ENCODE peak calls at places on chromosomes 3 and 15, in ten cellular contexts. H is naive thymus-derived CD8-positive, alpha-beta T cell; B is stimulated activated CD4-positive, alpha-beta T cell treated with anti-CD3 and anti-CD28 coated beads, Interleukin-12 subunit alpha, Interleukin-12 subunit beta, amount 100 ng/mL, for 24 hours; S is astrocyte of the spinal cord; E is uterus; G is right lobe of liver; N is CD4-positive, alpha-beta T cell; K is progenitor cell of endocrine pancreas; V is GM23248; I is activated B cell treated with CpG ODN at 0.5 μM for 24 hours. C is an unnamed sample.

GRCh38 chr15:42130246-42130986 is 26.0 kb downstream of the PLA2G4F start:
- DNase-seq in N (no peak), K (no peak), V (no peak), B (no peak), G (no peak), H (no peak), I (no peak), E (no peak), S (no peak), C (no peak)

GRCh38 chr15:68379759-68380290 is 52.1 kb downstream of the ITGA11 start:
- DNase-seq in G (no peak), K (no peak), S (peak; percentile 67), H (no peak), B (no peak), E (peak; percentile 7), N (no peak), I (no peak), V (no peak), C (peak; percentile 77)

GRCh38 chr3:170107926-170108325 is 70.1 kb downstream of the GPR160 start:
- DNase-seq in S (no peak), B (no peak), V (peak; percentile 14), H (no peak), E (no peak), I (no peak), G (no peak), K (no peak), N (no peak), C (no peak)

GRCh38 chr3:131702156-131702555 is 199.4 kb upstream of the MRPL3 start:
- DNase-seq in G (no peak), V (peak; percentile 86), K (no peak), S (peak; percentile 43), E (no peak), H (no peak), I (no peak), N (no peak), B (no peak), C (no peak)

GRCh38 chr15:76341366-76342045 is 4.9 kb downstream of the ISL2 start:
- DNase-seq in G (no peak), I (no peak), E (no peak), K (no peak), N (no peak), S (no peak), V (no peak), B (no peak), H (no peak), C (peak; percentile 12)

GRCh38 chr3:158091526-158091925 is 14.7 kb downstream of the SHOX2 start:
- DNase-seq in S (peak; percentile 31), G (no peak), E (no peak), B (no peak), H (no peak), I (no peak), K (no peak), N (no peak), V (peak; percentile 56), C (peak; percentile 51)

GRCh38 chr15:99439524-99439835 is 126.3 kb upstream of the MEF2A start:
- DNase-seq in G (no peak), B (no peak), N (no peak), S (no peak), V (no peak), K (peak; percentile 6), I (peak; percentile 10), H (no peak), E (peak; percentile 9), C (no peak)

GRCh38 chr3:172107403-172107802 is 68.0 kb downstream of the FNDC3B start:
- DNase-seq in S (no peak), I (no peak), N (peak; percentile 30), V (peak; percentile 29), K (no peak), G (no peak), B (peak; percentile 42), H (peak; percentile 32), E (no peak), C (no peak)

GRCh38 chr15:61049934-61050333 is 179.2 kb downstream of the RORA start:
- DNase-seq in G (peak; percentile 68), B (no peak), S (peak; percentile 90), V (no peak), N (no peak), H (no peak), K (no peak), E (no peak), I (no peak), C (peak; percentile 40)

GRCh38 chr3:8458711-8459110 is 42.9 kb upstream of the LMCD1 start:
- DNase-seq in E (no peak), V (peak; percentile 98), K (no peak), S (peak; percentile 90), N (no peak), H (no peak), B (no peak), G (no peak), I (no peak), C (no peak)

GRCh38 chr15:80185152-80185551 is 32.4 kb downstream of the FAH start:
- DNase-seq in K (no peak), I (no peak), B (no peak), E (no peak), V (no peak), S (no peak), G (no peak), N (no peak), H (no peak), C (no peak)

C was measured in dermis blood vessel endothelial cell.